ENCODE peak calls at places on chromosomes 11 and 22, in eight cellular contexts. I, K, Q, X, T, R, F and Y are unnamed samples.
A peak's percentile ranks its signal among the peaks of the same experiment; 100 is the strongest.

GRCh38 chr11:134476435-134477021 is 64.5 kb upstream of the B3GAT1 start:
- DNase-seq in K (no peak), T (no peak), Q (no peak), X (no peak), R (no peak), I (no peak), F (peak; percentile 4), Y (peak; percentile 50)

GRCh38 chr11:114847599-114847998 is 169.3 kb downstream of the NXPE2 start:
- DNase-seq in R (peak; percentile 56), F (no peak), I (no peak), Q (no peak), X (no peak), K (no peak), T (no peak), Y (no peak)

GRCh38 chr22:19772422-19772672 is 11.8 kb downstream of the TBX1 start:
- DNase-seq in F (no peak), X (no peak), I (no peak), Q (no peak), K (no peak), R (no peak), T (no peak), Y (no peak)

GRCh38 chr11:208917-209260 is 1.4 kb downstream of the RIC8A start:
- DNase-seq in K (no peak), T (no peak), I (no peak), R (no peak), F (no peak), X (no peak), Q (no peak), Y (no peak)

GRCh38 chr11:19777342-19778102 is 64.9 kb downstream of the NAV2 start:
- DNase-seq in I (peak; percentile 16), T (no peak), K (no peak), Q (no peak), X (no peak), F (peak; percentile 89), R (no peak), Y (no peak)

GRCh38 chr11:94826415-94826814 is 58.3 kb downstream of the AMOTL1 start:
- DNase-seq in I (no peak), T (no peak), Q (no peak), K (no peak), X (no peak), F (no peak), R (no peak), Y (no peak)

GRCh38 chr11:68660066-68660810 is 24.1 kb upstream of the GAL start:
- DNase-seq in R (no peak), K (no peak), I (no peak), T (no peak), Q (no peak), F (no peak), X (no peak), Y (no peak)

GRCh38 chr11:87228820-87229219 is 191.1 kb downstream of the TMEM135 start:
- DNase-seq in Q (no peak), F (no peak), R (no peak), K (no peak), I (no peak), X (no peak), T (no peak), Y (no peak)

GRCh38 chr22:23218867-23219251 is 38.5 kb downstream of the BCR start:
- DNase-seq in F (peak; percentile 84), T (peak; percentile 51), R (peak; percentile 88), I (no peak), Q (no peak), X (no peak), K (peak; percentile 70), Y (peak; percentile 50)

GRCh38 chr11:112877561-112877960 is 83.7 kb upstream of the NCAM1 start:
- DNase-seq in X (no peak), R (no peak), K (no peak), F (no peak), T (no peak), I (no peak), Q (no peak), Y (no peak)

GRCh38 chr11:3121416-3121815 is 43.7 kb downstream of the OSBPL5 start:
- DNase-seq in X (no peak), K (no peak), R (no peak), T (no peak), Q (no peak), I (no peak), F (no peak), Y (no peak)

GRCh38 chr22:23370251-23370650 is 189.9 kb downstream of the BCR start:
- DNase-seq in I (no peak), T (no peak), F (no peak), X (no peak), Q (no peak), K (no peak), R (no peak), Y (no peak)

GRCh38 chr11:121419839-121420238 is 32.3 kb upstream of the SORL1 start:
- DNase-seq in R (no peak), T (no peak), X (no peak), K (no peak), F (no peak), Q (no peak), I (no peak), Y (no peak)

GRCh38 chr11:45664376-45665205 is 831 bp downstream of the CHST1 start:
- DNase-seq in T (no peak), R (no peak), K (no peak), Q (no peak), I (peak; percentile 24), X (no peak), F (no peak), Y (no peak)

GRCh38 chr11:2774173-2775082 is 74.6 kb upstream of the KCNQ1OT1 start:
- DNase-seq in T (no peak), I (no peak), R (no peak), K (no peak), Q (peak; percentile 1), F (no peak), X (no peak), Y (peak; percentile 6)

GRCh38 chr22:44451016-44451415 is 47.0 kb downstream of the RTL6 start:
- DNase-seq in T (no peak), Q (no peak), K (no peak), I (no peak), R (no peak), F (no peak), X (no peak), Y (no peak)

GRCh38 chr22:46024136-46024840 is 47.3 kb upstream of the WNT7B start:
- DNase-seq in F (no peak), I (no peak), Q (no peak), T (no peak), R (no peak), K (peak; percentile 20), X (no peak), Y (no peak)

GRCh38 chr11:64122411-64123101 is 43.4 kb downstream of the MACROD1 start:
- DNase-seq in Q (no peak), I (no peak), F (no peak), R (peak; percentile 79), K (no peak), X (no peak), T (no peak), Y (no peak)

GRCh38 chr11:20015529-20016427 is 144.5 kb downstream of the DBX1 start:
- DNase-seq in R (no peak), I (no peak), Q (no peak), F (no peak), X (no peak), K (no peak), T (no peak), Y (no peak)

GRCh38 chr11:64544616-64545296 is 46.3 kb upstream of the SLC22A12 start:
- DNase-seq in F (no peak), Q (no peak), X (no peak), K (no peak), T (no peak), R (no peak), I (no peak), Y (no peak)

GRCh38 chr11:59426361-59427067 is at the start of gene OR5A2:
- DNase-seq in I (no peak), R (no peak), F (no peak), T (no peak), Q (no peak), K (no peak), X (no peak), Y (no peak)

GRCh38 chr11:75955443-75955842 is 140.4 kb downstream of the UVRAG start:
- DNase-seq in R (no peak), F (no peak), T (no peak), X (no peak), K (no peak), I (no peak), Q (no peak), Y (no peak)

GRCh38 chr22:35425971-35426800 is 26.2 kb downstream of the MCM5 start:
- DNase-seq in K (no peak), Q (no peak), X (no peak), R (peak; percentile 74), T (no peak), F (peak; percentile 38), I (no peak), Y (no peak)

GRCh38 chr22:49576241-49577141 is 251.2 kb downstream of the BRD1 start:
- DNase-seq in I (no peak), R (no peak), X (no peak), F (no peak), Q (no peak), T (no peak), K (peak; percentile 15), Y (no peak)

GRCh38 chr11:118918686-118919280 is 6.9 kb downstream of the BCL9L start:
- DNase-seq in Q (no peak), T (no peak), I (no peak), K (peak; percentile 63), F (peak; percentile 49), R (peak; percentile 43), X (peak; percentile 69), Y (no peak)